ENCODE peak calls at places on chromosomes 2 and 18, in nine cellular contexts. R is NCI-H345; X is DMS79 treated with DMSO at 0.1 percent for 48 hours; V is naive thymus-derived CD8-positive, alpha-beta T cell; D is stimulated activated CD8-positive, alpha-beta memory T cell treated with anti-CD3 and anti-CD28 coated beads, Interleukin-4, amount 100 ng/mL, for 24 hours; W is NCI-H510A; B is NCI-H2081; I is HFFc6; A is GM12892. M is an unnamed sample.
A peak's percentile ranks its signal among the peaks of the same experiment; 100 is the strongest.

GRCh38 chr2:223633656-223634055 is 31.5 kb upstream of the SCG2 start:
- DNase-seq in A (no peak), I (no peak), W (no peak), V (no peak), X (no peak), R (no peak), D (no peak), B (peak; percentile 54), M (no peak)

GRCh38 chr2:233379034-233379433 is 24.7 kb downstream of the DGKD start:
- DNase-seq in A (no peak), W (no peak), V (no peak), B (no peak), D (no peak), X (no peak), R (no peak), I (no peak), M (no peak)

GRCh38 chr2:188456114-188456909 is 164.6 kb downstream of the GULP1 start:
- DNase-seq in W (no peak), A (no peak), V (no peak), R (no peak), B (peak; percentile 39), I (no peak), D (no peak), X (no peak), M (no peak)

GRCh38 chr2:924202-924601 is 26.4 kb upstream of the SNTG2 start:
- DNase-seq in A (no peak), D (no peak), B (no peak), W (no peak), I (no peak), V (no peak), R (no peak), X (peak; percentile 8), M (no peak)

GRCh38 chr2:191710411-191710900 is 32.5 kb downstream of the NABP1 start:
- DNase-seq in A (no peak), R (no peak), I (peak; percentile 73), D (no peak), V (no peak), W (no peak), B (no peak), X (no peak), M (no peak)

GRCh38 chr2:127045792-127046501 is 61.0 kb downstream of the BIN1 start:
- DNase-seq in D (no peak), W (no peak), B (no peak), I (no peak), V (no peak), A (no peak), R (no peak), X (no peak), M (no peak)

GRCh38 chr18:9323750-9324445 is 10.7 kb upstream of the TWSG1 start:
- DNase-seq in V (no peak), I (peak; percentile 60), X (no peak), B (no peak), D (no peak), R (no peak), W (no peak), A (no peak), M (no peak)

GRCh38 chr2:14288016-14288415 is 344.5 kb upstream of the LRATD1 start:
- DNase-seq in V (no peak), D (no peak), A (no peak), R (peak; percentile 95), B (no peak), X (peak; percentile 91), I (no peak), W (peak; percentile 71), M (no peak)

GRCh38 chr2:236241181-236242056 is 22.8 kb downstream of the ASB18 start:
- DNase-seq in W (no peak), R (no peak), I (no peak), B (no peak), D (no peak), A (no peak), X (no peak), V (no peak), M (no peak)

GRCh38 chr2:33216508-33217182 is 259.8 kb upstream of the RASGRP3 start:
- DNase-seq in X (no peak), W (no peak), V (no peak), D (no peak), I (peak; percentile 68), A (no peak), B (no peak), R (no peak), M (no peak)

GRCh38 chr2:136238552-136239346 is 120.8 kb upstream of the CXCR4 start:
- DNase-seq in R (no peak), X (no peak), B (no peak), W (no peak), V (no peak), D (no peak), A (no peak), I (no peak), M (peak; percentile 84)

GRCh38 chr2:217261452-217261851 is 401.6 kb upstream of the TNP1 start:
- DNase-seq in D (no peak), I (no peak), V (no peak), B (no peak), X (no peak), R (no peak), W (no peak), A (no peak), M (no peak)

GRCh38 chr2:188789951-188790350 is 184.2 kb upstream of the COL3A1 start:
- DNase-seq in V (no peak), D (no peak), W (no peak), I (no peak), B (no peak), X (no peak), A (no peak), R (no peak), M (no peak)

GRCh38 chr2:121049141-121049540 is 235.9 kb downstream of the TFCP2L1 start:
- DNase-seq in D (no peak), R (no peak), I (no peak), B (no peak), X (peak; percentile 26), A (no peak), W (peak; percentile 76), V (no peak), M (no peak)

GRCh38 chr2:171244970-171245782 is 84.5 kb upstream of the TLK1 start:
- DNase-seq in B (no peak), V (no peak), X (no peak), R (no peak), A (no peak), D (no peak), I (peak; percentile 39), W (no peak), M (no peak)